ENCODE peak calls at places on chromosomes 6 and 20, in seven cellular contexts. G is PC-9, V is BJ, U is heart left ventricle, J is body of pancreas, A is fibroblast of the aortic adventitia, C is tibial artery. Q is an unnamed sample.

GRCh38 chr6:122715725-122716124 is 63.8 kb upstream of the FABP7 start:
- DNase-seq in U (no peak), A (no peak), V (no peak), G (no peak), C (no peak), J (no peak), Q (no peak)

GRCh38 chr6:3318226-3318625 is 59.5 kb downstream of the PSMG4 start:
- DNase-seq in G (no peak), J (no peak), U (no peak), A (no peak), V (no peak), C (no peak), Q (no peak)

GRCh38 chr20:32068174-32068573 is 16.1 kb downstream of the HCK start:
- DNase-seq in C (no peak), G (no peak), U (no peak), A (no peak), V (no peak), J (no peak), Q (no peak)

GRCh38 chr20:3932277-3933073 is 43.3 kb downstream of the PANK2 start:
- DNase-seq in A (peak; percentile 57), C (no peak), G (no peak), V (no peak), U (no peak), J (no peak), Q (no peak)

GRCh38 chr20:3218307-3218988 is 9.2 kb downstream of the ITPA start:
- DNase-seq in J (peak; percentile 45), G (peak; percentile 75), C (no peak), U (peak; percentile 55), A (peak; percentile 24), V (no peak), Q (no peak)

GRCh38 chr6:30127238-30128093 is 8.5 kb upstream of the TRIM40 start:
- DNase-seq in C (no peak), J (no peak), U (no peak), A (no peak), G (no peak), V (no peak), Q (no peak)

GRCh38 chr6:122832515-122833228 is 43.6 kb downstream of the SMPDL3A start:
- DNase-seq in A (no peak), C (no peak), G (no peak), U (no peak), J (no peak), V (no peak), Q (no peak)

GRCh38 chr6:108734336-108734922 is 113.8 kb upstream of the ARMC2 start:
- DNase-seq in J (no peak), U (no peak), V (no peak), A (no peak), C (no peak), G (no peak), Q (no peak)

GRCh38 chr6:7243188-7243942 is 69.6 kb downstream of the SSR1 start:
- DNase-seq in C (peak; percentile 49), G (peak; percentile 53), A (peak; percentile 73), V (peak; percentile 27), J (peak; percentile 72), U (no peak), Q (no peak)

GRCh38 chr6:17200395-17200794 is 80.8 kb upstream of the RBM24 start:
- DNase-seq in G (no peak), V (no peak), A (no peak), J (no peak), C (no peak), U (no peak), Q (no peak)

GRCh38 chr6:4128072-4128471 is 7.3 kb downstream of the ECI2 start:
- DNase-seq in U (no peak), G (no peak), C (no peak), J (no peak), A (peak; percentile 23), V (no peak), Q (no peak)

GRCh38 chr6:167678102-167679101 is 148.3 kb upstream of the AFDN start:
- DNase-seq in G (no peak), U (peak; percentile 46), A (no peak), V (no peak), J (peak; percentile 57), C (no peak), Q (no peak)

GRCh38 chr6:44508646-44509045 is 121.1 kb downstream of the CDC5L start:
- DNase-seq in J (no peak), V (peak; percentile 31), C (no peak), U (no peak), A (peak; percentile 57), G (no peak), Q (no peak)

GRCh38 chr20:47489448-47489872 is 12.2 kb upstream of the NCOA3 start:
- DNase-seq in G (no peak), V (no peak), J (peak; percentile 51), A (no peak), C (peak; percentile 53), U (peak; percentile 44), Q (no peak)

GRCh38 chr20:44711237-44711636 is 3.9 kb upstream of the CCN5 start:
- DNase-seq in A (no peak), U (peak; percentile 66), J (no peak), V (no peak), C (no peak), G (no peak), Q (no peak)

GRCh38 chr6:29641430-29642213 is 8.6 kb upstream of the GABBR1 start:
- DNase-seq in C (no peak), V (no peak), A (no peak), G (peak; percentile 12), U (no peak), J (no peak), Q (no peak)

GRCh38 chr6:150967910-150968309 is 102.4 kb downstream of the MTHFD1L start:
- DNase-seq in A (no peak), U (no peak), J (no peak), C (no peak), G (no peak), V (no peak), Q (no peak)

GRCh38 chr20:47024461-47024937 is 129.9 kb downstream of the EYA2 start:
- DNase-seq in J (no peak), G (no peak), U (no peak), A (peak; percentile 36), V (peak; percentile 40), C (no peak), Q (no peak)

GRCh38 chr6:24936641-24937317 is 1.0 kb upstream of the RIPOR2 start:
- DNase-seq in G (no peak), C (no peak), U (no peak), A (no peak), J (no peak), V (no peak), Q (no peak)

GRCh38 chr6:40540790-40541189 is 46.4 kb downstream of the LRFN2 start:
- DNase-seq in G (no peak), C (no peak), V (no peak), U (no peak), A (no peak), J (no peak), Q (no peak)

GRCh38 chr6:40539853-40540252 is 47.3 kb downstream of the LRFN2 start:
- DNase-seq in C (no peak), U (no peak), V (no peak), J (no peak), G (no peak), A (no peak), Q (no peak)

GRCh38 chr6:40537446-40537845 is 49.7 kb downstream of the LRFN2 start:
- DNase-seq in C (no peak), G (no peak), V (no peak), A (no peak), J (no peak), U (no peak), Q (no peak)

GRCh38 chr6:40536442-40536841 is 50.7 kb downstream of the LRFN2 start:
- DNase-seq in V (no peak), A (no peak), C (no peak), J (no peak), G (no peak), U (no peak), Q (no peak)

GRCh38 chr6:40538556-40538955 is 48.6 kb downstream of the LRFN2 start:
- DNase-seq in U (no peak), V (no peak), G (no peak), A (no peak), C (no peak), J (no peak), Q (no peak)
- H3K4me3 ChIP-seq in U (no peak overlapping the region), V (no peak overlapping the region), G (no peak overlapping the region), A (no peak overlapping the region), C (no peak overlapping the region), J (no peak overlapping the region), Q (no peak overlapping the region)

DNA sequence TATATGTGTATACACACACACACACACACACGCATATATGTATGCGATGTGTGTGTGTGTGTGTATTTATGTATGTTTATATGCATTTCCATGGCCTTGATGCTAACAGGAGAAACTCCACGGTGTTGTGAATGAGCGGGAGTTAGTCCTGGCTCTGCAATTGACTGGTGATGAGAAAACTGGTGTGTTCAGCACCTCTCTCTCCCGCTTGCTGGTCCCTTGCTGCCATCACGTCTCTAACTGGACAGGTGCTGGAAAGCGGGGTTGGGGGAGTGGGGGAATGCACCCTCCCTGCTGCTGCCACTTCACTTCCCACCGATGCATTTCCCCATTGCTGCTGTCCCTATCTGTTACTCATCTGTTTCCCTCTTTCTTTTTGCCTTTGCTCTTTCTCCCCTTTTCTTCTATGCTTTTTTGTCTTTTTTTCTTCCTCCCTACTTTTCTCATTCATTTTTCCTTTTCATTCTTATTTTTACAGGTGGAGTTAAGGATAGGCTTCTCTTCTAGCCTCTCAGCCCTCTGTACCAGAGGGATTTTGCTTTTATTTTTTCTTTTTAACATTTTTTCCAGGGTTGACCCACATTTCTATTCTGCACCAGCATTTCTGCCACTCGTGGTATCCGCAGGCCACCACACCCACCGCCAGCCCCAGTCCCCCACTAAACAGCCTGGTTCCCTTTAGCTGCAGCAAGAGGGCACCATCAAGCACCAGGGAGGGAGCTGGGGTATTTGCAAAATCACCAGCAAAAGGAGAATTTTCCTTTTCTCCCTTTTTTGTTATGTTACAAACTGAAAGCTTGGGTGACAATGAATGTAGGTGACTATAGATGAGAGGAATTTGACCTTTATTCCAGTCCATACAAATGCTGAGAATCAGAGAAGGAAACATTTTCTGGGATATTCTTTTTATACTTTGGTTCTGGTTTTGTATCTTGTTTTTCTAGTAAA is 115.6 kb downstream of the TCP11 start:
- DNase-seq in J (no peak), A (no peak), C (no peak), G (no peak), U (no peak), V (no peak), Q (no peak)
- TF ChIP-seq CTCF in J (no peak), A (peak; percentile 44), C (no peak), G (no peak), U (peak; percentile 20), V (peak; percentile 39), Q (peak; percentile 22)

DNA sequence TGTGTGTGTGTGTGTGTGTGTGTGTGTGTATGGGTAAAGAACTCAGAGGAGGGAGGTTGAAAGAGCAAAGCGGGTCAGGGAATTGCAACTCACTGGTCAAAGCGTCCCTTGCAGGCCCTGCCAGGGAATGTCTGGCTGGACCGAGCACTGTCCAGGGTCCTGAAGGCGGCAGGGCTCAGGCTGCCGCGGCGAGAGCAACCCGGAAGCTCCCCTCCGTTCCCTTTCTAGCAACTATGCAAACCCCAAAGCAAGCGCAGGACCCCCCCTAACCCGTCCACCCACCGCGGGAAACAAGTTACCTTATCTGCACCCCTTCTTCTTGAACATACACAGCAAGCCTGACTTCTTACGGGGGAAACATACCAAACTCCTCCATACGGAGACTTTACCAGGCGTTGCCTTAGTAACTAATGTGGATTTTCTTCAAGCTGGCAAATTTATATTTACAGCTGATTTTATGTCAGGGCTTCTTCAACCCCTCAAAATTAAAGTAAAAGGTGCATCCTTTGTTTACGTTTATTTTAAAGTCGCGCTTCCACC is 542 bp upstream of the GRM1 start:
- DNase-seq in J (peak; percentile 46), G (peak; percentile 41), V (no peak), A (peak; percentile 56), U (peak; percentile 53), C (peak; percentile 32), Q (peak; percentile 20)
- H3K4me3 ChIP-seq in J (no peak overlapping the region), G (no peak overlapping the region), V (no peak overlapping the region), A (peak overlapping the region; percentile 39), U (no peak overlapping the region), C (no peak overlapping the region), Q (peak overlapping the region; percentile 49)

GRCh38 chr6:112879920-112880413 is 532.8 kb downstream of the RFPL4B start:
- DNase-seq in C (no peak), G (peak; percentile 61), J (peak; percentile 42), V (no peak), A (no peak), U (no peak), Q (no peak)
- TF ChIP-seq CTCF in C (no peak), G (peak; percentile 54), J (no peak), V (no peak), A (no peak), U (no peak), Q (no peak)